ENCODE peak calls at places on chromosomes 3 and 15, in four cellular contexts. B is heart left ventricle, X is mucosa of descending colon, D is ascending aorta. Q is an unnamed sample.

GRCh38 chr3:114363554-114364202 is 69.8 kb downstream of the TIGIT start:
- DNase-seq in B (no peak), X (no peak), D (no peak), Q (no peak)

GRCh38 chr15:45402955-45403892 is 24.9 kb upstream of the GATM start:
- DNase-seq in B (peak; percentile 34), X (peak; percentile 70), D (no peak), Q (no peak)

GRCh38 chr3:4994823-4995499 is 15.7 kb downstream of the BHLHE40 start:
- DNase-seq in B (peak; percentile 70), X (peak; percentile 66), D (peak; percentile 84), Q (peak; percentile 89)

GRCh38 chr3:134852893-134853351 is 57.9 kb downstream of the EPHB1 start:
- DNase-seq in B (no peak), X (no peak), D (no peak), Q (no peak)

GRCh38 chr3:27728195-27729087 is 6.3 kb upstream of the EOMES start:
- DNase-seq in B (no peak), X (no peak), D (no peak), Q (no peak)

GRCh38 chr3:59772416-59773408 is 722.9 kb upstream of the CFAP20DC start:
- DNase-seq in B (no peak), X (no peak), D (no peak), Q (no peak)

GRCh38 chr3:87420171-87420570 is 143.8 kb upstream of the POU1F1 start:
- DNase-seq in B (no peak), X (no peak), D (no peak), Q (no peak)

GRCh38 chr3:162391301-162391700 is 894.7 kb downstream of the OTOL1 start:
- DNase-seq in B (no peak), X (no peak), D (no peak), Q (no peak)

GRCh38 chr3:56373386-56373785 is 94.9 kb downstream of the ERC2 start:
- DNase-seq in B (no peak), X (no peak), D (no peak), Q (no peak)

GRCh38 chr3:31980530-31981205 is 394 bp downstream of the OSBPL10 start:
- DNase-seq in B (peak; percentile 39), X (peak; percentile 88), D (no peak), Q (no peak)

GRCh38 chr3:22474706-22475470 is 723.9 kb upstream of the ZNF385D start:
- DNase-seq in B (no peak), X (no peak), D (no peak), Q (no peak)

GRCh38 chr3:29334652-29335189 is 53.9 kb downstream of the RBMS3 start:
- DNase-seq in B (no peak), X (no peak), D (no peak), Q (no peak)

GRCh38 chr15:39720721-39721611 is 61.7 kb downstream of the FSIP1 start:
- DNase-seq in B (no peak), X (no peak), D (no peak), Q (no peak)

GRCh38 chr3:118970819-118971218 is 63.8 kb downstream of the IGSF11 start:
- DNase-seq in B (peak; percentile 37), X (no peak), D (no peak), Q (no peak)

GRCh38 chr3:52237659-52238172 is 1.2 kb downstream of the TWF2 start:
- DNase-seq in B (peak; percentile 78), X (peak; percentile 85), D (peak; percentile 57), Q (no peak)

GRCh38 chr3:4978966-4979400 is 254 bp upstream of the BHLHE40 start:
- DNase-seq in B (peak; percentile 97), X (peak; percentile 98), D (peak; percentile 93), Q (peak; percentile 98)

GRCh38 chr15:58453931-58454793 is 22.4 kb downstream of the LIPC start:
- DNase-seq in B (no peak), X (no peak), D (no peak), Q (no peak)

GRCh38 chr15:64911317-64912186 is at the start of gene ANKDD1A:
- DNase-seq in B (peak; percentile 68), X (peak; percentile 69), D (no peak), Q (no peak)

GRCh38 chr3:138987181-138987580 is 18.9 kb downstream of the PRR23A start:
- DNase-seq in B (no peak), X (no peak), D (no peak), Q (no peak)
- TF ChIP-seq CTCF in B (no peak), X (no peak), D (no peak), Q (no peak)

GRCh38 chr3:101577276-101577675 is 3.3 kb downstream of the PCNP start:
- DNase-seq in B (no peak), X (no peak), D (no peak), Q (no peak)
- H3K4me1 ChIP-seq in B (peaks cover 62% of the 10 kb centered on the region), X (peaks cover 19% of the 10 kb centered on the region), D (peaks cover 13% of the 10 kb centered on the region), Q (peaks cover 69% of the 10 kb centered on the region)

GRCh38 chr15:29623240-29623639 is 199.0 kb downstream of the TJP1 start:
- DNase-seq in B (no peak), X (no peak), D (no peak), Q (no peak)
- TF ChIP-seq CTCF in B (no peak), X (no peak), D (no peak), Q (no peak)

DNA sequence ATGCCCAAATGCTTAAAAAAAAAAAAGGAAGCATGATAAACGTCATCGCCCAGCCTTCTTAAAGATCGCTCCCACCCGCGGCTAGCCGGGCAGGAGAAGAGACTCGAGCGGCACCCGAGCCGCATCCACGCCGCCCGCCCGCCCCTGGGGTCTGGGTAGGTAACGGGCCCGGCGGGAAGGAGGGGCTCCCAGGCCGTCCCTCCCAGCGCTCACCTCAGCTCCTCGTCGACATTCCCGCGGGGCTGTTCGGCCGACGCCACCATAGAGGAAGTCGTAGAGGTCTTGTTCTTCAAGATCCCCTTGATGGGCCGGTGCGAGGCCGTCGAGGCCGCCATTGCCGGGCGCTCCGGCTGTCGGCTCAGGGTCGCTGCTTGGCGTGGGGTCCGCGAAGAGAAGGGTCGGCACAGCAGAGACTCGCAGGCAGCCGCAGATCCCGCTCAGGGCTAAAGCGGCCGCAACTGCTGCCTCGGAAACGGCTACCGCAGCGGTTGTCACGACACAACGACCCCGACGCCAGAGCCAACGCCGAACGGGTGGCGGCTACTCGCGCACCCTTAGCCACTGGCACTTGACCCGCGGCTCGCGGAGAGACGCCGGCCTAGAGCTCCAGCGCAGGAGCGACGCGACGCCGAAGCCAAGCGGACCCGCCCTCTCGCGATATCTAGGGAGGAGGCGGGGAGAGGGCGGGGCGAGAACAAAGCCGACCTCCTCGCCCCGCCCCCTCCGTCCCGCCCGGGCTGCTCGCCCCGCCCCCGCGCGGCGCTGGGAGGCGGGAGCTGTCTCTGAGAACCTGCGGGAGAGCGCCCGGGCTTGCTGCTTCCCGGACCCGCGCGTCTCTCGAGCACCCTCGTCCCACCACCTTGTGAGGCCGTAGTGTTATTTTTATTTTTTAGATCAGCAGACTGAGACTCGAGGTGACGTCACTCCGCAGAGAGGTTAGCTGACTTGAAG is at the start of gene PPP1R2:
- DNase-seq in B (peak; percentile 93), X (peak; percentile 95), D (peak; percentile 51), Q (no peak)
- H3K4me1 ChIP-seq in B (peaks cover 83% of the 10 kb centered on the region), X (peaks cover 8% of the 10 kb centered on the region), D (peaks cover 21% of the 10 kb centered on the region), Q (peaks cover 56% of the 10 kb centered on the region)

DNA sequence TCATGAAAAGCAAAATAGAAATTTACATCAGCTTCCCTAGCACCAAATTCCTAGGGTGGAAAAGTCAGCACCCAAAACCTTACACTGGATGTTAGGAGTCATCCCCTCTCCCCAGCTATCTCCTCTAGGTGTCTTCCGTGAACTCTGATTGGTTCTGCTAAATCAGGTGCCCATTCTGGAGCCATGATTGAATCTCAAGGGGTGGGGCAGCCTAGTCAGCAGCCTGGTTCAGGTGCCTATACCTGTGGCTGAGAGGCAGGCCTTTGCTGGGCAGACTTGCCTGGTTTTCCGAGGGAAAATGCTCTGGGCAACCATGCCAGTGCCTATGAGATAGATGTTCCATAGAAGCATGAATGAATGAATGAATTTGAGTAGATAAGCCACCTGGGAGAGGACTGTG is 336.7 kb downstream of the LRTM1 start:
- DNase-seq in B (no peak), X (no peak), D (no peak), Q (no peak)
- TF ChIP-seq CTCF in B (no peak), X (no peak), D (no peak), Q (no peak)

GRCh38 chr3:13590841-13591515 is 42.1 kb downstream of the FBLN2 start:
- DNase-seq in B (no peak), X (no peak), D (no peak), Q (no peak)
- H3K4me1 ChIP-seq in B (no peaks in the 10 kb centered on the region), X (no peaks in the 10 kb centered on the region), D (no peaks in the 10 kb centered on the region), Q (peaks cover 26% of the 10 kb centered on the region)

DNA sequence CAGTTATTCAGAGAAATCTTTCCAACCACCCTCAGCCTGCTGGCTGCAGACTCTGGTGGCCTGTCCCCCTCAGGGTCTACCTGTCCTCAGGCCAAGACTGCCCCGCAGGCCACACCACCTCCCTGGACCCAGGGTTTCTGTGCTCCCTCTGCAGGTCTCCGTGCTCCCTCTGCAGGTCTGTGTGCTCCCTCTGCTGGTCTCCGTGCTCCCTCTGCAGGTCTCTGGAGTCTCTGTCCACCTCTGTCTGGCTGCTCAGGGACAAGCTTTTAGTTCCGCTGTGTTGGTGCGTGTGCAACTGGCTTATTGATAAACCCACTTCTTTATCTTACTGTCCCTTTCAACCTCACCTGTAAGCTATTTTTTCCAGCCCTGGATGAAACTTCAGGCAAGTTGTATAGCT is 30.1 kb downstream of the BDH1 start:
- DNase-seq in B (no peak), X (no peak), D (no peak), Q (no peak)
- TF ChIP-seq CTCF in B (no peak), X (no peak), D (no peak), Q (no peak)

GRCh38 chr3:177058647-177059046 is 138.6 kb downstream of the TBL1XR1 start:
- DNase-seq in B (no peak), X (no peak), D (no peak), Q (no peak)
- H3K4me1 ChIP-seq in B (peaks cover 47% of the 10 kb centered on the region), X (peaks cover 19% of the 10 kb centered on the region), D (no peaks in the 10 kb centered on the region), Q (peaks cover 20% of the 10 kb centered on the region)

DNA sequence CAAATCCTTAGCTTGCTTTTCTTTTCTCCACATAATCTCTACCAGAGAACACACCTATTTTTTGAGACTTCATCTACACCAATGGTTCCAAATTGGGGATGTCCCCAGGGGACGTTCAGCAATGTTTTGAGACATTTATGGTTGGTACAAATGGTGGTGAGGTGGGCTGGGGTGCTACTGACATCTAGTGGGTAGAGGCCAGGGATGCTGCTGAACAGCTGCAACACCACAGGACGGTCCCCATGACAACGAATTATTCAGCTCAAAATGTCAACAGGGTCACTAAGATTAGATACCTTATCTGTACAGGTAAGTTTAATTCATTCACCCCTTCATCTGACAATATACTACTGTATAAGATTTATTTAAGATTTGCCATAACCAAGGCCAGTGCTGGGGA is 14.4 kb downstream of the GK5 start:
- DNase-seq in B (no peak), X (no peak), D (no peak), Q (no peak)
- TF ChIP-seq CTCF in B (no peak), X (no peak), D (no peak), Q (no peak)